ENCODE peak calls at places on chromosomes 16 and 17, in four cellular contexts. R, J, N and U are unnamed samples.

GRCh38 chr16:89691231-89691985 is 4.9 kb downstream of the CDK10 start:
- DNase-seq in R (no peak), J (no peak), N (no peak), U (no peak)

GRCh38 chr16:87206646-87207451 is 110.3 kb downstream of the C16orf95 start:
- DNase-seq in R (peak; percentile 74), J (no peak), N (peak; percentile 88), U (no peak)

GRCh38 chr17:73998246-73999220 is 204.9 kb upstream of the RPL38 start:
- DNase-seq in R (no peak), J (peak; percentile 91), N (peak; percentile 25), U (no peak)

GRCh38 chr16:86211265-86211664 is 299.1 kb upstream of the FOXF1 start:
- DNase-seq in R (no peak), J (no peak), N (no peak), U (no peak)

GRCh38 chr16:89055313-89055712 is 38.3 kb upstream of the ACSF3 start:
- DNase-seq in R (no peak), J (no peak), N (no peak), U (no peak)

GRCh38 chr17:199806-200603 is 18.6 kb upstream of the DOC2B start:
- DNase-seq in R (no peak), J (peak; percentile 42), N (no peak), U (no peak)

GRCh38 chr17:53950207-53950857 is 127.6 kb downstream of the KIF2B start:
- DNase-seq in R (no peak), J (peak; percentile 55), N (no peak), U (no peak)

GRCh38 chr17:68771867-68772515 is 170.8 kb upstream of the FAM20A start:
- DNase-seq in R (peak; percentile 76), J (no peak), N (no peak), U (peak; percentile 24)

GRCh38 chr16:58345574-58346354 is 46.5 kb upstream of the GINS3 start:
- DNase-seq in R (no peak), J (no peak), N (no peak), U (no peak)

GRCh38 chr16:69937465-69937951 is 13.6 kb upstream of the CLEC18A start:
- DNase-seq in R (peak; percentile 13), J (no peak), N (peak; percentile 21), U (no peak)

GRCh38 chr17:74274060-74274702 is at the start of gene DNAI2:
- DNase-seq in R (no peak), J (peak; percentile 73), N (no peak), U (no peak)

GRCh38 chr17:28974451-28974850 is 23.1 kb upstream of the PHF12 start:
- DNase-seq in R (no peak), J (no peak), N (no peak), U (no peak)

GRCh38 chr17:18033442-18034099 is 5.4 kb downstream of the ATPAF2 start:
- DNase-seq in R (peak; percentile 88), J (no peak), N (peak; percentile 65), U (peak; percentile 64)

GRCh38 chr17:8047769-8048110 is 8.9 kb downstream of the ALOX15B start:
- DNase-seq in R (no peak), J (no peak), N (no peak), U (no peak)

GRCh38 chr16:55513616-55514015 is 4.7 kb downstream of the LPCAT2 start:
- DNase-seq in R (no peak), J (no peak), N (no peak), U (no peak)

GRCh38 chr17:77391668-77392375 is 251.1 kb downstream of the SEC14L1 start:
- DNase-seq in R (peak; percentile 99), J (no peak), N (no peak), U (no peak)

DNA sequence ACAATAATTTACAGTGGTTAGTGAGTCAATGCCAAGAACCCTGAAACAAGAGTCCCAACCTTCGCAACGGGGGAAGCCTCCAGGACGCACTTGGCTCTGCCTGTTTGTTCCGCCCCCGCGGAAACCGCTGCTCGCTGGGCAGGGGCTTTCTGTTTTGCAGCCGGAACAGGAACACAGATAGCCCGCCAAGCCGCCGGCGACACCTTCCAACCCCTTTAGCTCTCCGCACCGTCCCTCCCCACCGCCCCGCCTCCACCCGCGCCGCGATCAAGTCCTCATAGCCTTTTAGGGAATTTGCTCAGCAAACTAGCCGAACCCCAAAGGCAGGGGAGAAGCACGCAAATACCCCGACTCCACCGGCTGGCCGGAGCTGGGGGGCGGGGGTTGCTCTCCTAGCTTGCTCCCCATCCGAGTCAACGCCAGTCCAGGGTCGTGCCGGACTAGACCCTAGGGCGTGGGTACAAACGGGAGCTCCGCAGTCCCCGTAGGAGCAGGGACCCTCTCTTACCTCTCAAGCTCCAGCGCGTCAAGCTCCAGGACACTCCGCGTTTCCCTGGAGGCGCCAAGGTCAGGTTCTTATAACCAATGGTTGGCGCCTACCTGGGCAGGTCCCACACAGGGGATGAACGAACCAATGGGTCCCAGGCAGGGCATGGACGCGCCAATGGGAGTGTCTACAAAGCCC is at the start of gene SLFN13:
- DNase-seq in R (peak; percentile 24), J (peak; percentile 84), N (peak; percentile 37), U (peak; percentile 58)
- H2BK12ac ChIP-seq in R (peak within 1 kb of the TSS; percentile 23), J (peak within 1 kb of the TSS; percentile 94), N (peak within 1 kb of the TSS; percentile 29), U (no peak within 1 kb of the TSS)

GRCh38 chr17:78818932-78819331 is 21.7 kb downstream of the USP36 start:
- DNase-seq in R (peak; percentile 28), J (no peak), N (no peak), U (no peak)

GRCh38 chr17:78820841-78821240 is 19.8 kb downstream of the USP36 start:
- DNase-seq in R (no peak), J (no peak), N (no peak), U (no peak)

GRCh38 chr17:78821961-78822360 is 18.7 kb downstream of the USP36 start:
- DNase-seq in R (no peak), J (no peak), N (no peak), U (no peak)

GRCh38 chr17:78819402-78819801 is 21.2 kb downstream of the USP36 start:
- DNase-seq in R (no peak), J (no peak), N (no peak), U (no peak)

GRCh38 chr17:78820122-78820792 is 20.4 kb downstream of the USP36 start:
- DNase-seq in R (no peak), J (no peak), N (no peak), U (no peak)
- H3K4me3 ChIP-seq in R (no peak overlapping the region), J (no peak overlapping the region), N (no peak overlapping the region), U (no peak overlapping the region)

DNA sequence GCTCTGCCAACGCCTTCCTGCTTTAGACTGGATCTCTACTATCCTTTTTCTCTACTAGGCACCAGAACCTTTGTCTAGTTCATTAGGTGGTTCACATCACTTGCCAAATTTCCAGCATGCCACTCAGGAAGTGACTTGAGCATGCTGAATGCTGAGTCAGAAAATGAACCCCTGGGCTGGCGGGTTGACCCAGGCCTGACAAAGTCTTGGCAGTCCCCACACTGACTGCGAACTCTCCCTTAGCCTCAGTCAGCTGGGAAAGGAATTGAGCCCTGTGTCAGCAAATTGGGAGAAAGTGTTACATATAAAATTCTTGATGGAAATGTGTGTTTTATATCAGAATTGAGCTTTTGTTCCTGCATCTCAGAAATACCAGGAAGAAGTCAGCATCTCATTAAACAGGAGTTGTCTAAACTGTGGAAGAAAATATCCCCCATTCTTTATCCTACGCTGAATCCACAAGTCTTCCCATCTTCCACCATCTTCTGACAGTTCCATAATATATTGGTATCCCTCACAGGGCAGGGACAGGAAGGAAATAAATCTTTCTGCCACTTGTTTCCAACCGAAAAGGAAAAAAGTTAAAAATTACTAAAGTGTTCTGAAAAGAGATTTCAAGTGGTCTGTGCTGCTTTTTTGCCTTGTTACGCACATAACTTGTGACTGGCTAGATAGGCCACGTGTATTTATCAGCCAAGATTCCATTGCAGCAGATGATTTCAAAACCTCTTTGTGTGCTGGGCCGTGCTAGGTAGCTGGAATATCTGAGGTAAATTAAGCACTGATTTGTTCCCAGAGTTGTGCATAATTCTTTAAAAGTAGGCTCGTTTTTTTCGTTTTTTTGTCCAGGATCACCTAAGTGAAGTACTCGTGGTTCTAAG is 16.7 kb upstream of the SLC12A3 start:
- DNase-seq in R (peak; percentile 65), J (no peak), N (no peak), U (no peak)
- H2BK5ac ChIP-seq in R (peak overlapping the region; percentile 97), J (no peak overlapping the region), N (no peak overlapping the region), U (no peak overlapping the region)

DNA sequence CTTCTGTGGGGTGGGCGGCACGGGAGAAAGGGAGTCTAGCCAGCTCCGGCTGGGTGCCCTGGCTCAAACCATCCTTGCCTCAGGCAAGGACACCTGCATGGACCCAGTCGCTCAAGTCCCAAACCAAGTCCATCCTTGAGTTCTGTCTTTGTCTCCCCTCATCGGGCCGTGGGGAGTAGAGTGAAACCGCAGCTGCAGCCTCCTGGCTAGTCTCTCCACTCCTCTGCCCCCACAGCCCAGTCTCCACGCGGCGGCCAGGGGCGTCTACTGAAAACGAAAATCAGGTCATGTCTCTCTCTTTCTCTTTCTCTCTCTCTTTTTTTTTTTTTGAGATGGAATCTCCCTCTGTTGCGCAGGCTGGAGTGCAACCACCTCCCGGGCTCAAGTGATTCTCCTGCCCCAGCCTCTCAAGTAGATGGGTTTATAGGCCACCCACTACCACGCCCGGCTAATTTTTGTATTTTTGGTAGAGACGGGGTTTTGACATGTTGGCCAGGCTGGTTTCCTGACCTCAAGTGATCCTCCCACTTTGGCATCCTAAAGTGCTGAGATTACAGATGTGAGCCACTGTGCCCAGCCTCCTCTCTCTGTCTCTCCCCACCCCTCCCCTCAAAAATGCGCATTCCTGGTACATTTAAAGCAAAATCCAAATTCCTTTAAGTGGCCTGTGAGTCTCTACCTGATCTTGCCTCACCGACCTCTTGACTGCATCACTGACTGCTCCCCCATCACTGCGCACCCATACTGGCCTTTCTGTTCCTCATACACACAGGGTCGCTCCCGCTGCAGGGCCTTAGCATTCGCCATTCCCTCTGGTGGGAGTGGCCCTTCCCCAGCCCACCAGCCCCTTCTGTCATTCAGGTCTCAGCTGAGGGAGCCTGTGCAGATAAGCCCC is 17.7 kb upstream of the RMI2 start:
- DNase-seq in R (no peak), J (no peak), N (no peak), U (no peak)
- H2BK12ac ChIP-seq in R (peak overlapping the region; percentile 74), J (peak overlapping the region; percentile 98), N (peak overlapping the region; percentile 98), U (peak overlapping the region; percentile 91)

DNA sequence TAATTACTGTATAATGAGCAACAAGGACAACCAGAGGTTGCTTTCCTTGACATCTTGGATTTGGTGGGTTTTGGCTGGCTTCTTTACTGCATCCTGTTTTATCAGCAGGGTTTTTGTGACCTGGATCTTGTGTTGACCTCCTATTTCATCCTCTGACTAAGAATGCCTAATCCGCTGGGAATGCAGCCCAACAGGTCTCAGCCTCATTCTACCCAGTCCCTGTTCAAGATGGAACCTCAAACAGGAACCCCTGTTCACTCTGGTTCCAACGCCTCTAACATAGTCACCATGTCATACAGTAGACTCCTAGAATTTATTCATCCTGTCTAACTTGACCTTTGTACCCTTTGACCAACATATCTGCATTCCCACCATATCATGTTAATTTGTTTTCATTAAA is 183.8 kb upstream of the SOX9 start:
- DNase-seq in R (no peak), J (no peak), N (no peak), U (no peak)
- H3K4me3 ChIP-seq in R (no peak overlapping the region), J (no peak overlapping the region), N (no peak overlapping the region), U (no peak overlapping the region)

DNA sequence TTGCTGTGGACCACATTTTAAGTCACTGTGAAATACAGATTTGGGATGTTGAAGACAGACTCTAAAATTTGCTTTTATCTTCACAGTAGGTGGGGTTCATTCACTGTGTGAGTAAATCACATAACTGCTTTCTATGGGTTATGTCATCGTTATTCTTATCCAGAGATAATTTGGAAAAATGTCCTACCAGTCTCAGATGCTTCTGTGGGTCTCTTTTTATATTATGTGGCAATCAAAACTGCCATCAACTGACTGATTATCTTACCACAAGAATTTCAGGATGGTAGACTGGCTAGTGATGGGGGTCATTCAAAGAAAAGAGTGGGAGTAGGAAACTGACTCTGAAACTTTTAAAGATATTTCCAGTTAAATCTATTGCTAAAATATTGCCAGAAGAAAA is 3.1 kb downstream of the HSBP1 start:
- DNase-seq in R (no peak), J (no peak), N (no peak), U (no peak)
- H2BK5ac ChIP-seq in R (no peak overlapping the region), J (no peak overlapping the region), N (no peak overlapping the region), U (no peak overlapping the region)